ENCODE peak calls at places on chromosomes 13 and 19, in seven cellular contexts. O is T-helper 2 cell; Z is activated CD8-positive, alpha-beta T cell treated with anti-CD3 and anti-CD28 coated beads for 36 hours; G is tibial artery; C is stimulated activated CD4-positive, alpha-beta T cell treated with anti-CD3 and anti-CD28 coated beads, TNF-alpha, amount 100 ng/mL, for 24 hours; X is heart left ventricle; T is H54. E is an unnamed sample.

GRCh38 chr19:13974073-13974472 is 21.8 kb downstream of the DCAF15 start:
- DNase-seq in O (no peak), Z (peak), G (no peak), C (no peak), X (no peak), T (no peak), E (no peak)

GRCh38 chr13:66875264-66875663 is 354.9 kb downstream of the PCDH9 start:
- DNase-seq in O (no peak), Z (no peak), G (no peak), C (no peak), X (no peak), T (no peak), E (no peak)

GRCh38 chr19:1255186-1256161 is 7.1 kb downstream of the MIDN start:
- DNase-seq in O (no peak), Z (no peak), G (no peak), C (no peak), X (no peak), T (no peak), E (no peak)

GRCh38 chr13:111866731-111867245 is 200.2 kb upstream of the SOX1 start:
- DNase-seq in O (no peak), Z (no peak), G (no peak), C (no peak), X (no peak), T (no peak), E (no peak)

GRCh38 chr19:33621811-33622504 is at the start of gene CHST8:
- DNase-seq in O (no peak), Z (no peak), G (no peak), C (no peak), X (peak), T (no peak), E (no peak)

GRCh38 chr19:38273499-38273898 is 9.1 kb downstream of the SPINT2 start:
- DNase-seq in O (no peak), Z (no peak), G (no peak), C (no peak), X (no peak), T (no peak), E (no peak)

GRCh38 chr19:18202759-18203407 is 959 bp downstream of the RAB3A start:
- DNase-seq in O (no peak), Z (peak), G (no peak), C (no peak), X (no peak), T (no peak), E (no peak)

GRCh38 chr19:5403968-5404640 is 51.1 kb upstream of the ZNRF4 start:
- DNase-seq in O (peak), Z (peak), G (peak), C (peak), X (peak), T (peak), E (peak)

GRCh38 chr13:43273362-43273761 is 250.0 kb downstream of the DNAJC15 start:
- DNase-seq in O (no peak), Z (no peak), G (no peak), C (no peak), X (no peak), T (no peak), E (no peak)

GRCh38 chr13:80131204-80131603 is 209.7 kb downstream of the SPRY2 start:
- DNase-seq in O (no peak), Z (no peak), G (peak), C (no peak), X (peak), T (peak), E (no peak)

GRCh38 chr13:47555235-47555634 is 445.8 kb downstream of the SUCLA2 start:
- DNase-seq in O (no peak), Z (no peak), G (no peak), C (no peak), X (no peak), T (no peak), E (no peak)

GRCh38 chr13:87459419-87459818 is 211.8 kb upstream of the SLITRK5 start:
- DNase-seq in O (no peak), Z (no peak), G (no peak), C (no peak), X (no peak), T (no peak), E (no peak)

GRCh38 chr19:6577410-6578125 is 13.4 kb downstream of the CD70 start:
- DNase-seq in O (no peak), Z (peak), G (no peak), C (no peak), X (no peak), T (no peak), E (peak)

GRCh38 chr13:75264611-75265010 is 217.4 kb downstream of the TBC1D4 start:
- DNase-seq in O (no peak), Z (no peak), G (no peak), C (no peak), X (no peak), T (no peak), E (no peak)

GRCh38 chr19:4379383-4380253 is 20.7 kb downstream of the SH3GL1 start:
- DNase-seq in O (no peak), Z (peak), G (peak), C (no peak), X (no peak), T (peak), E (peak)

GRCh38 chr19:39308531-39309304 is 11.9 kb downstream of the LRFN1 start:
- DNase-seq in O (no peak), Z (no peak), G (peak), C (no peak), X (no peak), T (no peak), E (no peak)

GRCh38 chr19:31499281-31499680 is 150.0 kb upstream of the TSHZ3 start:
- DNase-seq in O (no peak), Z (no peak), G (no peak), C (no peak), X (no peak), T (no peak), E (no peak)

GRCh38 chr19:2770055-2771013 is 12.7 kb downstream of the SGTA start:
- DNase-seq in O (no peak), Z (no peak), G (no peak), C (no peak), X (no peak), T (no peak), E (no peak)

GRCh38 chr13:45108716-45109706 is 11.3 kb upstream of the GTF2F2 start:
- DNase-seq in O (no peak), Z (peak), G (no peak), C (no peak), X (no peak), T (no peak), E (peak)

GRCh38 chr13:44855860-44856259 is 133.4 kb downstream of the NUFIP1 start:
- DNase-seq in O (no peak), Z (no peak), G (no peak), C (no peak), X (no peak), T (no peak), E (no peak)

GRCh38 chr13:23851106-23851505 is 38.1 kb downstream of the MIPEP start:
- DNase-seq in O (no peak), Z (no peak), G (no peak), C (no peak), X (no peak), T (no peak), E (no peak)

GRCh38 chr13:32323912-32324311 is 8.6 kb downstream of the BRCA2 start:
- DNase-seq in O (no peak), Z (no peak), G (no peak), C (no peak), X (no peak), T (peak), E (no peak)

E was measured in stimulated activated naive B cell treated with anti-CD40 and anti-IgM and Interleukin-4, amounts not matched to agents 10 μg/mL and 1 μg/mL and 100 μg/mL, for 72 hours.